ENCODE peak calls at places on chromosomes 2 and 18, in ten cellular contexts. U is ovary; I is Panc1; C is WERI-Rb-1; V is left ventricle myocardium inferior; X is cardiac muscle cell; T is CD4-positive, alpha-beta T cell; S is DND-41; P is CD8-positive, alpha-beta memory T cell; Y is psoas muscle. W is an unnamed sample.

GRCh38 chr2:96111823-96112500 is 4.4 kb downstream of the ADRA2B start:
- DNase-seq in I (no peak), Y (no peak), P (no peak), X (no peak), S (no peak), C (no peak), T (no peak), U (no peak), V (peak; percentile 11), W (no peak)

GRCh38 chr18:45324489-45325111 is 290.7 kb upstream of the SLC14A2 start:
- DNase-seq in T (no peak), S (no peak), V (peak; percentile 37), U (peak; percentile 73), I (no peak), P (no peak), C (no peak), Y (peak; percentile 92), X (no peak), W (no peak)

GRCh38 chr2:158385646-158386045 is 70.9 kb downstream of the CCDC148 start:
- DNase-seq in C (no peak), U (no peak), X (no peak), S (no peak), V (no peak), I (no peak), P (no peak), T (no peak), Y (no peak), W (no peak)

GRCh38 chr2:179417436-179417949 is 152.9 kb upstream of the SESTD1 start:
- DNase-seq in P (no peak), U (no peak), V (no peak), C (no peak), Y (no peak), X (no peak), I (no peak), S (no peak), T (no peak), W (no peak)

GRCh38 chr2:128325665-128326181 is 7.1 kb upstream of the HS6ST1 start:
- DNase-seq in T (no peak), X (no peak), V (peak; percentile 53), U (no peak), I (no peak), S (peak; percentile 1), Y (no peak), P (no peak), C (no peak), W (no peak)

GRCh38 chr18:23237524-23238151 is 102.4 kb downstream of the CABLES1 start:
- DNase-seq in Y (peak; percentile 76), V (peak; percentile 43), U (peak; percentile 53), X (no peak), S (no peak), P (no peak), I (no peak), T (peak; percentile 37), C (no peak), W (peak; percentile 15)

GRCh38 chr18:62512996-62513395 is 9.8 kb upstream of the ZCCHC2 start:
- DNase-seq in X (no peak), U (no peak), T (no peak), Y (no peak), C (no peak), S (no peak), V (no peak), P (no peak), I (no peak), W (no peak)

GRCh38 chr2:196276421-196276820 is 105.0 kb upstream of the STK17B start:
- DNase-seq in P (no peak), C (no peak), U (no peak), X (no peak), T (no peak), S (no peak), V (no peak), Y (no peak), I (no peak), W (no peak)

GRCh38 chr18:66682855-66683322 is 79.0 kb upstream of the CDH19 start:
- DNase-seq in V (no peak), C (no peak), I (no peak), P (no peak), X (peak; percentile 9), S (no peak), Y (no peak), T (no peak), U (no peak), W (no peak)

GRCh38 chr18:55841314-55841713 is 253.3 kb upstream of the TCF4 start:
- DNase-seq in P (no peak), C (no peak), S (no peak), I (no peak), U (no peak), T (no peak), X (no peak), V (no peak), Y (no peak), W (no peak)

GRCh38 chr18:32549248-32549842 is 78.7 kb upstream of the GAREM1 start:
- DNase-seq in Y (no peak), S (peak; percentile 38), P (peak; percentile 30), I (no peak), T (peak; percentile 25), C (peak; percentile 55), V (peak; percentile 17), U (peak; percentile 43), X (peak; percentile 68), W (peak; percentile 29)

GRCh38 chr2:200968735-200969134 is 5.3 kb upstream of the ORC2 start:
- DNase-seq in V (no peak), C (no peak), I (no peak), T (no peak), S (no peak), P (no peak), U (no peak), X (no peak), Y (no peak), W (no peak)

GRCh38 chr2:225640550-225640949 is 241.0 kb downstream of the NYAP2 start:
- DNase-seq in I (no peak), X (no peak), V (no peak), U (no peak), Y (no peak), T (no peak), S (no peak), P (no peak), C (no peak), W (no peak)

GRCh38 chr2:98372121-98372520 is 25.9 kb downstream of the CNGA3 start:
- DNase-seq in C (no peak), T (no peak), U (no peak), V (no peak), S (no peak), P (no peak), X (no peak), I (no peak), Y (no peak), W (no peak)

GRCh38 chr2:73821227-73821626 is 7.5 kb upstream of the STAMBP start:
- DNase-seq in I (no peak), Y (no peak), P (no peak), U (no peak), T (no peak), C (no peak), X (no peak), S (no peak), V (no peak), W (no peak)

GRCh38 chr2:11683966-11684365 is 14.0 kb upstream of the NTSR2 start:
- DNase-seq in C (no peak), S (no peak), Y (no peak), P (no peak), V (no peak), I (no peak), T (no peak), U (no peak), X (no peak), W (no peak)

GRCh38 chr2:151569167-151569566 is 159.5 kb downstream of the RIF1 start:
- DNase-seq in U (no peak), T (no peak), Y (no peak), C (no peak), S (no peak), X (no peak), P (no peak), I (no peak), V (no peak), W (no peak)

GRCh38 chr2:151264157-151264835 is 2.6 kb upstream of the RBM43 start:
- DNase-seq in X (no peak), S (no peak), I (no peak), U (no peak), C (no peak), T (no peak), Y (no peak), P (no peak), V (no peak), W (no peak)

GRCh38 chr2:19990416-19990728 is 467 bp upstream of the WDR35 start:
- DNase-seq in T (no peak), X (no peak), V (no peak), S (no peak), C (no peak), Y (no peak), U (no peak), I (no peak), P (no peak), W (no peak)
- H3K27ac ChIP-seq in T (peak overlapping the region; percentile 65), X (peak overlapping the region; percentile 33), V (peak overlapping the region; percentile 76), S (no peak overlapping the region), C (peak overlapping the region; percentile 77), Y (peak overlapping the region; percentile 59), U (no peak overlapping the region), I (peak overlapping the region; percentile 95), P (peak overlapping the region; percentile 87), W (peak overlapping the region; percentile 57)

DNA sequence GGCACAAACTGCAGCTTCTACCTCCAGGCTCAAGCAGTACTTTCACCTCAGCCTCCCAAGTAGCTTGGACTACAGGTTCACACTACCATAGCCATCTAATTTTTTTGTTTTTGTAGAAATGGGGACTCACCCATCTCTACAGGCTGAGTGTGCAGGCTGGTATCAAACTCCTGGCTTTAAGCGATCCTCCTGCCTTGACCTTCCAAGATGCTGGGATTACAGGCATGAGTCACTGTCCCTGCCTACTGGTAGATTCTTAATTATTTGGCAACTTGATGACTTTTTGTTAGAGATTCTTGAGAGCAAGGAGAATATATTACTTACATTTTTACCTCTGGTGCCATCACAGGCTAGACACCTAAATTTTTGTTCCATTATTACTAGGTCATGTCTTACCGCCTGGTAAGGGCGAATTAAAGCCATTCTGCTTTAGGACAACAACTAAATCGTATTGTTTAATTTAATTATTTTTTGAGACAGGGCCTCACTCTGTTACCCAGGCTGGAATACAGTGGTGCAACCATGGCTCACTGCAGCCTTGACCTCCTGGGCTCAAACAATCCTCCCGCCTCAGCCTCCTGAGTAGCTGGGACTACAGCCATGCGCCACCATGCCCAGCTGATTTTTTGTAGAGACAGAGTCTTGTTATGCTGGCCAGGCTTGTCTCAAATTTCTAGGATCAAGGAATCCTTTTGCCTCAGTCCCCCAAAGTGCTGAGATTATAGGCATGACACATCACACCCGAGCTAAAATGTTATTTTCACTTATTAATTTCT is 15.7 kb downstream of the DYNC1I2 start:
- DNase-seq in T (no peak), P (no peak), X (no peak), S (no peak), V (no peak), Y (no peak), C (no peak), I (no peak), U (no peak), W (no peak)
- H3K27ac ChIP-seq in T (no peak overlapping the region), P (no peak overlapping the region), X (peak overlapping the region; percentile 52), S (no peak overlapping the region), V (peak overlapping the region; percentile 67), Y (no peak overlapping the region), C (peak overlapping the region; percentile 32), I (no peak overlapping the region), U (no peak overlapping the region), W (no peak overlapping the region)

GRCh38 chr2:69021727-69022126 is 8.7 kb downstream of the ANTXR1 start:
- DNase-seq in Y (no peak), P (no peak), X (no peak), T (no peak), V (no peak), U (no peak), I (no peak), C (no peak), S (no peak), W (no peak)
- H3K27ac ChIP-seq in Y (no peak overlapping the region), P (no peak overlapping the region), X (no peak overlapping the region), T (no peak overlapping the region), V (no peak overlapping the region), U (no peak overlapping the region), I (peak overlapping the region; percentile 19), C (no peak overlapping the region), S (no peak overlapping the region), W (no peak overlapping the region)

GRCh38 chr2:25339791-25340339 is 1.9 kb downstream of the DNMT3A start:
- DNase-seq in I (no peak), Y (peak; percentile 88), X (peak; percentile 62), T (no peak), P (peak; percentile 38), U (peak; percentile 74), S (no peak), V (peak; percentile 48), C (peak; percentile 60), W (no peak)
- H3K27ac ChIP-seq in I (no peak overlapping the region), Y (peak overlapping the region; percentile 82), X (no peak overlapping the region), T (peak overlapping the region; percentile 51), P (no peak overlapping the region), U (peak overlapping the region; percentile 81), S (no peak overlapping the region), V (peak overlapping the region; percentile 90), C (peak overlapping the region; percentile 70), W (peak overlapping the region; percentile 31)

W was measured in CD4-positive, alpha-beta memory T cell.